ENCODE peak calls at places on chromosome 14, in nine cellular contexts. One of them, this sample, is unnamed.

GRCh38 chr14:61472801-61473376 is 151.5 kb downstream of the PRKCH start:
- DNase-seq in T47D: no peak
- DNase-seq in NCI-H1694: no peak
- DNase-seq in GM13976: no peak
- DNase-seq in fibroblast of the aortic adventitia: no peak
- DNase-seq in GM12864: no peak
- DNase-seq in hepatocyte: no peak
- DNase-seq in HAP-1: no peak
- DNase-seq in stromal cell of bone marrow: no peak
- DNase-seq in this sample: peak; percentile 62

GRCh38 chr14:34475163-34475562 is 13.1 kb upstream of the SPTSSA start:
- DNase-seq in T47D: no peak
- DNase-seq in NCI-H1694: no peak
- DNase-seq in GM13976: no peak
- DNase-seq in fibroblast of the aortic adventitia: no peak
- DNase-seq in GM12864: no peak
- DNase-seq in hepatocyte: no peak
- DNase-seq in HAP-1: no peak
- DNase-seq in stromal cell of bone marrow: no peak
- DNase-seq in this sample: no peak

GRCh38 chr14:102591372-102591943 is 991 bp upstream of the RCOR1 start:
- DNase-seq in T47D: no peak
- DNase-seq in NCI-H1694: peak; percentile 36
- DNase-seq in GM13976: no peak
- DNase-seq in fibroblast of the aortic adventitia: no peak
- DNase-seq in GM12864: no peak
- DNase-seq in hepatocyte: peak; percentile 56
- DNase-seq in HAP-1: peak; percentile 54
- DNase-seq in stromal cell of bone marrow: no peak
- DNase-seq in this sample: peak; percentile 5

GRCh38 chr14:51053157-51053556 is 41.7 kb downstream of the TRIM9 start:
- DNase-seq in T47D: no peak
- DNase-seq in NCI-H1694: no peak
- DNase-seq in GM13976: no peak
- DNase-seq in fibroblast of the aortic adventitia: no peak
- DNase-seq in GM12864: no peak
- DNase-seq in hepatocyte: no peak
- DNase-seq in HAP-1: no peak
- DNase-seq in stromal cell of bone marrow: no peak
- DNase-seq in this sample: no peak

GRCh38 chr14:37566811-37567371 is 28.2 kb downstream of the FOXA1 start:
- DNase-seq in T47D: no peak
- DNase-seq in NCI-H1694: no peak
- DNase-seq in GM13976: no peak
- DNase-seq in fibroblast of the aortic adventitia: peak; percentile 71
- DNase-seq in GM12864: no peak
- DNase-seq in hepatocyte: peak; percentile 25
- DNase-seq in HAP-1: no peak
- DNase-seq in stromal cell of bone marrow: no peak
- DNase-seq in this sample: no peak

GRCh38 chr14:37197421-37198272 is at the start of gene MIPOL1:
- DNase-seq in T47D: peak; percentile 93
- DNase-seq in NCI-H1694: peak; percentile 33
- DNase-seq in GM13976: no peak
- DNase-seq in fibroblast of the aortic adventitia: peak; percentile 86
- DNase-seq in GM12864: no peak
- DNase-seq in hepatocyte: peak; percentile 95
- DNase-seq in HAP-1: no peak
- DNase-seq in stromal cell of bone marrow: peak; percentile 78
- DNase-seq in this sample: no peak

GRCh38 chr14:58299665-58300202 is 1.4 kb downstream of the ARID4A start:
- DNase-seq in T47D: no peak
- DNase-seq in NCI-H1694: no peak
- DNase-seq in GM13976: no peak
- DNase-seq in fibroblast of the aortic adventitia: peak; percentile 18
- DNase-seq in GM12864: no peak
- DNase-seq in hepatocyte: peak; percentile 7
- DNase-seq in HAP-1: peak; percentile 26
- DNase-seq in stromal cell of bone marrow: no peak
- DNase-seq in this sample: no peak

GRCh38 chr14:96938946-96939345 is 141.8 kb downstream of the VRK1 start:
- DNase-seq in T47D: no peak
- DNase-seq in NCI-H1694: no peak
- DNase-seq in GM13976: peak; percentile 53
- DNase-seq in fibroblast of the aortic adventitia: no peak
- DNase-seq in GM12864: no peak
- DNase-seq in hepatocyte: no peak
- DNase-seq in HAP-1: no peak
- DNase-seq in stromal cell of bone marrow: no peak
- DNase-seq in this sample: no peak

GRCh38 chr14:99718031-99718810 is 34.1 kb downstream of the CYP46A1 start:
- DNase-seq in T47D: no peak
- DNase-seq in NCI-H1694: no peak
- DNase-seq in GM13976: peak; percentile 69
- DNase-seq in fibroblast of the aortic adventitia: no peak
- DNase-seq in GM12864: peak; percentile 18
- DNase-seq in hepatocyte: peak; percentile 1
- DNase-seq in HAP-1: peak; percentile 69
- DNase-seq in stromal cell of bone marrow: no peak
- DNase-seq in this sample: no peak

GRCh38 chr14:99649219-99649618 is 4.3 kb downstream of the HHIPL1 start:
- DNase-seq in T47D: no peak
- DNase-seq in NCI-H1694: no peak
- DNase-seq in GM13976: no peak
- DNase-seq in fibroblast of the aortic adventitia: peak; percentile 66
- DNase-seq in GM12864: no peak
- DNase-seq in hepatocyte: no peak
- DNase-seq in HAP-1: no peak
- DNase-seq in stromal cell of bone marrow: peak; percentile 52
- DNase-seq in this sample: no peak

GRCh38 chr14:99476864-99477263 is 3.8 kb downstream of the SETD3 start:
- DNase-seq in T47D: no peak
- DNase-seq in NCI-H1694: no peak
- DNase-seq in GM13976: no peak
- DNase-seq in fibroblast of the aortic adventitia: peak; percentile 26
- DNase-seq in GM12864: no peak
- DNase-seq in hepatocyte: no peak
- DNase-seq in HAP-1: no peak
- DNase-seq in stromal cell of bone marrow: no peak
- DNase-seq in this sample: no peak

GRCh38 chr14:92473947-92474535 is 39.5 kb upstream of the RIN3 start:
- DNase-seq in T47D: no peak
- DNase-seq in NCI-H1694: no peak
- DNase-seq in GM13976: no peak
- DNase-seq in fibroblast of the aortic adventitia: no peak
- DNase-seq in GM12864: no peak
- DNase-seq in hepatocyte: no peak
- DNase-seq in HAP-1: no peak
- DNase-seq in stromal cell of bone marrow: no peak
- DNase-seq in this sample: no peak

GRCh38 chr14:74532246-74532645 is 38.7 kb downstream of the ISCA2 start:
- DNase-seq in T47D: no peak
- DNase-seq in NCI-H1694: no peak
- DNase-seq in GM13976: no peak
- DNase-seq in fibroblast of the aortic adventitia: no peak
- DNase-seq in GM12864: no peak
- DNase-seq in hepatocyte: no peak
- DNase-seq in HAP-1: no peak
- DNase-seq in stromal cell of bone marrow: no peak
- DNase-seq in this sample: no peak

GRCh38 chr14:77023001-77023996 is 5.2 kb downstream of the IRF2BPL start:
- DNase-seq in T47D: no peak
- DNase-seq in NCI-H1694: peak; percentile 77
- DNase-seq in GM13976: no peak
- DNase-seq in fibroblast of the aortic adventitia: peak; percentile 55
- DNase-seq in GM12864: no peak
- DNase-seq in hepatocyte: peak; percentile 85
- DNase-seq in HAP-1: peak; percentile 45
- DNase-seq in stromal cell of bone marrow: no peak
- DNase-seq in this sample: no peak

GRCh38 chr14:67704484-67705089 is 2.9 kb downstream of the RDH12 start:
- DNase-seq in T47D: peak; percentile 53
- DNase-seq in NCI-H1694: peak; percentile 27
- DNase-seq in GM13976: peak; percentile 70
- DNase-seq in fibroblast of the aortic adventitia: peak; percentile 73
- DNase-seq in GM12864: peak; percentile 34
- DNase-seq in hepatocyte: peak; percentile 56
- DNase-seq in HAP-1: peak; percentile 51
- DNase-seq in stromal cell of bone marrow: peak; percentile 37
- DNase-seq in this sample: no peak

GRCh38 chr14:53509227-53509822 is 356.2 kb upstream of the DDHD1 start:
- DNase-seq in T47D: no peak
- DNase-seq in NCI-H1694: peak; percentile 52
- DNase-seq in GM13976: no peak
- DNase-seq in fibroblast of the aortic adventitia: peak; percentile 91
- DNase-seq in GM12864: no peak
- DNase-seq in hepatocyte: peak; percentile 75
- DNase-seq in HAP-1: no peak
- DNase-seq in stromal cell of bone marrow: peak; percentile 64
- DNase-seq in this sample: no peak

GRCh38 chr14:99265571-99265970 is 6.4 kb downstream of the BCL11B start:
- DNase-seq in T47D: no peak
- DNase-seq in NCI-H1694: no peak
- DNase-seq in GM13976: no peak
- DNase-seq in fibroblast of the aortic adventitia: no peak
- DNase-seq in GM12864: no peak
- DNase-seq in hepatocyte: no peak
- DNase-seq in HAP-1: no peak
- DNase-seq in stromal cell of bone marrow: no peak
- DNase-seq in this sample: no peak

GRCh38 chr14:59314953-59315599 is 126.6 kb downstream of the DAAM1 start:
- DNase-seq in T47D: no peak
- DNase-seq in NCI-H1694: no peak
- DNase-seq in GM13976: no peak
- DNase-seq in fibroblast of the aortic adventitia: no peak
- DNase-seq in GM12864: no peak
- DNase-seq in hepatocyte: no peak
- DNase-seq in HAP-1: no peak
- DNase-seq in stromal cell of bone marrow: no peak
- DNase-seq in this sample: no peak

GRCh38 chr14:92426237-92426636 is 87.3 kb upstream of the RIN3 start:
- DNase-seq in T47D: no peak
- DNase-seq in NCI-H1694: no peak
- DNase-seq in GM13976: no peak
- DNase-seq in fibroblast of the aortic adventitia: peak; percentile 76
- DNase-seq in GM12864: no peak
- DNase-seq in hepatocyte: no peak
- DNase-seq in HAP-1: no peak
- DNase-seq in stromal cell of bone marrow: no peak
- DNase-seq in this sample: no peak

GRCh38 chr14:105888151-105888550 is 361.8 kb downstream of the TMEM121 start:
- DNase-seq in T47D: no peak
- DNase-seq in NCI-H1694: no peak
- DNase-seq in GM13976: peak; percentile 0
- DNase-seq in fibroblast of the aortic adventitia: no peak
- DNase-seq in GM12864: no peak
- DNase-seq in hepatocyte: no peak
- DNase-seq in HAP-1: peak; percentile 4
- DNase-seq in stromal cell of bone marrow: no peak
- DNase-seq in this sample: no peak

GRCh38 chr14:88614218-88614907 is 51.5 kb downstream of the ZC3H14 start:
- DNase-seq in T47D: no peak
- DNase-seq in NCI-H1694: no peak
- DNase-seq in GM13976: peak; percentile 30
- DNase-seq in fibroblast of the aortic adventitia: peak; percentile 85
- DNase-seq in GM12864: no peak
- DNase-seq in hepatocyte: no peak
- DNase-seq in HAP-1: no peak
- DNase-seq in stromal cell of bone marrow: peak; percentile 45
- DNase-seq in this sample: no peak

GRCh38 chr14:80762829-80763228 is 178.7 kb downstream of the CEP128 start:
- DNase-seq in T47D: no peak
- DNase-seq in NCI-H1694: no peak
- DNase-seq in GM13976: no peak
- DNase-seq in fibroblast of the aortic adventitia: no peak
- DNase-seq in GM12864: no peak
- DNase-seq in hepatocyte: no peak
- DNase-seq in HAP-1: no peak
- DNase-seq in stromal cell of bone marrow: no peak
- DNase-seq in this sample: no peak

GRCh38 chr14:91269076-91269991 is 24.8 kb upstream of the GPR68 start:
- DNase-seq in T47D: no peak
- DNase-seq in NCI-H1694: no peak
- DNase-seq in GM13976: no peak
- DNase-seq in fibroblast of the aortic adventitia: peak; percentile 29
- DNase-seq in GM12864: no peak
- DNase-seq in hepatocyte: no peak
- DNase-seq in HAP-1: no peak
- DNase-seq in stromal cell of bone marrow: no peak
- DNase-seq in this sample: no peak

GRCh38 chr14:76091036-76091435 is 60.7 kb upstream of the GPATCH2L start:
- DNase-seq in T47D: no peak
- DNase-seq in NCI-H1694: no peak
- DNase-seq in GM13976: peak; percentile 62
- DNase-seq in fibroblast of the aortic adventitia: peak; percentile 18
- DNase-seq in GM12864: no peak
- DNase-seq in hepatocyte: peak; percentile 35
- DNase-seq in HAP-1: peak; percentile 53
- DNase-seq in stromal cell of bone marrow: peak; percentile 6
- DNase-seq in this sample: no peak

GRCh38 chr14:64762044-64763034 is 58.1 kb downstream of the PLEKHG3 start:
- DNase-seq in T47D: peak; percentile 44
- DNase-seq in NCI-H1694: peak; percentile 92
- DNase-seq in GM13976: no peak
- DNase-seq in fibroblast of the aortic adventitia: peak; percentile 98
- DNase-seq in GM12864: no peak
- DNase-seq in hepatocyte: peak; percentile 95
- DNase-seq in HAP-1: peak; percentile 74
- DNase-seq in stromal cell of bone marrow: peak; percentile 37
- DNase-seq in this sample: no peak

GRCh38 chr14:69863083-69863482 is 16.1 kb upstream of the SMOC1 start:
- DNase-seq in T47D: no peak
- DNase-seq in NCI-H1694: no peak
- DNase-seq in GM13976: no peak
- DNase-seq in fibroblast of the aortic adventitia: no peak
- DNase-seq in GM12864: no peak
- DNase-seq in hepatocyte: no peak
- DNase-seq in HAP-1: no peak
- DNase-seq in stromal cell of bone marrow: no peak
- DNase-seq in this sample: no peak

This sample was measured in T-cell.